ENCODE peak calls at places on chromosomes 4 and X, in ten cellular contexts. G is IMR-90, N is body of pancreas, D is transverse colon, P is right lobe of liver, F is adrenal gland, J is tibial nerve, O is heart left ventricle, W is spleen, S is sigmoid colon. U is an unnamed sample.
A peak's percentile ranks its signal among the peaks of the same experiment; 100 is the strongest.

GRCh38 chr4:151687021-151687640 is 73.7 kb downstream of the GATB start:
- DNase-seq in G (no peak), N (no peak), D (no peak), P (no peak), F (no peak), J (no peak), O (peak; percentile 57), W (no peak), S (no peak), U (no peak)

GRCh38 chrX:123399709-123400108 is 215.6 kb downstream of the GRIA3 start:
- DNase-seq in G (no peak), N (no peak), D (no peak), P (no peak), F (no peak), J (no peak), O (no peak), W (no peak), S (no peak), U (no peak)

GRCh38 chr4:54228563-54229501 is at the start of gene PDGFRA:
- DNase-seq in G (peak; percentile 94), N (peak; percentile 57), D (peak; percentile 42), P (no peak), F (peak; percentile 40), J (peak; percentile 70), O (peak; percentile 67), W (no peak), S (peak; percentile 95), U (peak; percentile 90)

GRCh38 chrX:140701480-140701879 is 8.1 kb upstream of the LINC00632 start:
- DNase-seq in G (peak; percentile 37), N (peak; percentile 10), D (no peak), P (no peak), F (peak; percentile 1), J (no peak), O (no peak), W (no peak), S (no peak), U (no peak)

GRCh38 chr4:151199496-151200190 is 77.3 kb upstream of the PRSS48 start:
- DNase-seq in G (no peak), N (no peak), D (no peak), P (no peak), F (no peak), J (peak; percentile 25), O (peak; percentile 48), W (no peak), S (no peak), U (no peak)

GRCh38 chrX:11890843-11891514 is 132.9 kb downstream of the MSL3 start:
- DNase-seq in G (no peak), N (peak; percentile 5), D (peak; percentile 20), P (no peak), F (peak; percentile 7), J (no peak), O (peak; percentile 48), W (no peak), S (peak; percentile 79), U (no peak)

GRCh38 chrX:78708171-78708570 is 39.3 kb upstream of the LPAR4 start:
- DNase-seq in G (peak; percentile 41), N (peak; percentile 1), D (peak; percentile 8), P (no peak), F (no peak), J (no peak), O (no peak), W (no peak), S (no peak), U (no peak)

GRCh38 chrX:51456814-51457213 is 39.6 kb downstream of the NUDT11 start:
- DNase-seq in G (no peak), N (no peak), D (no peak), P (no peak), F (no peak), J (no peak), O (no peak), W (no peak), S (no peak), U (no peak)

GRCh38 chrX:53440631-53441517 is 6.7 kb upstream of the HSD17B10 start:
- DNase-seq in G (peak; percentile 34), N (peak; percentile 60), D (peak; percentile 72), P (peak; percentile 76), F (peak; percentile 92), J (peak; percentile 59), O (peak; percentile 81), W (peak; percentile 82), S (peak; percentile 92), U (peak; percentile 88)

GRCh38 chr4:97144199-97144598 is 999.1 kb downstream of the STPG2 start:
- DNase-seq in G (no peak), N (no peak), D (no peak), P (no peak), F (no peak), J (no peak), O (no peak), W (no peak), S (no peak), U (no peak)

GRCh38 chr4:145804134-145804533 is 124.2 kb downstream of the C4orf51 start:
- DNase-seq in G (peak; percentile 95), N (peak; percentile 27), D (no peak), P (no peak), F (peak; percentile 70), J (no peak), O (no peak), W (no peak), S (no peak), U (no peak)

GRCh38 chr4:41853973-41854372 is 81.3 kb upstream of the TMEM33 start:
- DNase-seq in G (no peak), N (no peak), D (no peak), P (no peak), F (peak; percentile 11), J (no peak), O (no peak), W (no peak), S (no peak), U (no peak)

GRCh38 chr4:119025440-119025839 is 110.2 kb upstream of the MYOZ2 start:
- DNase-seq in G (peak; percentile 70), N (peak; percentile 34), D (peak; percentile 77), P (no peak), F (peak; percentile 61), J (peak; percentile 36), O (no peak), W (no peak), S (no peak), U (peak; percentile 51)

GRCh38 chrX:38973327-38973726 is 172.1 kb downstream of the MID1IP1 start:
- DNase-seq in G (peak; percentile 17), N (no peak), D (no peak), P (no peak), F (no peak), J (no peak), O (no peak), W (no peak), S (no peak), U (no peak)

GRCh38 chrX:24231169-24231568 is 81.6 kb downstream of the ZFX start:
- DNase-seq in G (peak; percentile 93), N (peak; percentile 38), D (no peak), P (no peak), F (peak; percentile 54), J (no peak), O (no peak), W (no peak), S (no peak), U (peak; percentile 14)

GRCh38 chr4:151321586-151321985 is 3.8 kb downstream of the SH3D19 start:
- DNase-seq in G (no peak), N (no peak), D (no peak), P (no peak), F (no peak), J (no peak), O (no peak), W (no peak), S (no peak), U (no peak)

GRCh38 chrX:48702716-48703115 is 6.2 kb downstream of the SUV39H1 start:
- DNase-seq in G (no peak), N (no peak), D (no peak), P (no peak), F (no peak), J (no peak), O (no peak), W (peak; percentile 13), S (no peak), U (no peak)
- TF ChIP-seq POLR2A in G (no peak), N (no peak), D (no peak), P (no peak), F (no peak), J (no peak), O (no peak), W (no peak), S (no peak), U (no peak)

GRCh38 chr4:39530682-39531081 is 3.4 kb upstream of the UGDH start:
- DNase-seq in G (no peak), N (no peak), D (no peak), P (no peak), F (no peak), J (no peak), O (no peak), W (no peak), S (no peak), U (no peak)
- H3K9me3 ChIP-seq in G (peaks cover 3% of the 10 kb centered on the region), N (no peaks in the 10 kb centered on the region), D (no peaks in the 10 kb centered on the region), P (no peaks in the 10 kb centered on the region), F (no peaks in the 10 kb centered on the region), J (no peaks in the 10 kb centered on the region), O (peaks cover 3% of the 10 kb centered on the region), W (peaks cover 25% of the 10 kb centered on the region), S (no peaks in the 10 kb centered on the region), U (no peaks in the 10 kb centered on the region)

DNA sequence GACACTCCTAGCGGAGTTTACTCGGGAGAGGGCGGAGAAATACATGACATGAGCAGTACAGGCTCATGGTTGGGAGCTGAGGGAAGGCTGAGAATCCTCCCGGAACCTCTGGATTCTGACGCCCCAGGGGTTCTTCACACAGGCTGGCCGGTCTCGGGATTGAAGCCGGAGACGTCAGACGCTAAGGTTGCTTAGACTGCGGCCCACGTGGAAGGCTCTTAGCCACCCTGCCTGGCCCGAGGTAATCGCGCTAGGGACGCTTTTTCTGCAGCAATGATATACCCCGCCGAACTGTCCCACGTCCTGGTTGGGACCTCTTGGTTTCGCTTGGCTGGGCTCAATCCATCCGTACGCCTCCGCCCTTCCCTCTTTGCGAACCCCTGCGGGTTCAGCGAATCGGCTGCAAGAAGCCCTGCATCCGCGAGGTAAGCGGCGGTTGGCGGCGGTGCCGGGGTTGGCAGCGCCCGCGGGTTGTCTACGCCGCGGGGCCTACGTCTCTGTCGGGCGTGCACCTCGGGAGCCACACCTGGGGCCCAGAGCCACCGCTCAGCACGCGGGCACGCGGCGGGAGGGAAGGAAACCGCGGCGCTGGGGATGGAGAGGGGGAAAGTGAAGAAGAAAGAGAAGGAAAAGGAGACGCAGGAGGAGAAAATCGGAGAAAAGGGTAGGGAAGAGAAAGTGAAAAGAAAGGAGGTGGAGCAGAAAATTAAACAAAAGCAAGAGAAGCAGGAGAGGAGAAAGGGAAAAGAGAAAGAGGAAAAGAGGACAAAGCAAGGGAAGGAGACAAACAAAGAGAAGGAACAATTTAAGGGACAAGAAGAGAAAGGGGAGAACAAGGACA is at the start of gene ARL9:
- DNase-seq in G (peak; percentile 40), N (peak; percentile 55), D (peak; percentile 49), P (peak; percentile 59), F (peak; percentile 73), J (no peak), O (peak; percentile 34), W (peak; percentile 91), S (peak; percentile 78), U (peak; percentile 48)
- TF ChIP-seq POLR2A in G (no peak), N (peak; percentile 12), D (peak; percentile 17), P (no peak), F (no peak), J (no peak), O (no peak), W (no peak), S (no peak), U (no peak)

DNA sequence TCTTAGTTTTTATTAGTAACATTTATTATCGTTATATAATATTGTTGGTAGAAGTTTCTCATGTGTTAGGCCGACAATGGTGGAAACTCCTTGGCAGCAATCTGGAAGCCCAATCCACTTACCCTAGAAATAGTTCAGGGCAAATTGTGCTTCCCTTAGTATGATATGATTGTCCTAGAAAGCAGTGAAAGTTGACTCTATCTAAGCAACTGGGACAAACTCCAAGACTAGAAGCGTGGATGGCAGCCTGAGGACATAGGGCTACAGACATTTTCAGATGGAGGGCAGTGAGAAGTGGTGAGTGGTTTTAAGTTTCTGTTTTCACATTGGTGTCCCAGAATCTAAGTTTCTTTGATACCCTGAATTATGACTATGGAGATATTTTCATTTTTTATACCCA is 63.3 kb upstream of the TRPC3 start:
- DNase-seq in G (no peak), N (no peak), D (no peak), P (no peak), F (no peak), J (no peak), O (no peak), W (no peak), S (no peak), U (no peak)
- H3K9me3 ChIP-seq in G (no peaks in the 10 kb centered on the region), N (no peaks in the 10 kb centered on the region), D (no peaks in the 10 kb centered on the region), P (no peaks in the 10 kb centered on the region), F (no peaks in the 10 kb centered on the region), J (no peaks in the 10 kb centered on the region), O (no peaks in the 10 kb centered on the region), W (peaks cover 8% of the 10 kb centered on the region), S (no peaks in the 10 kb centered on the region), U (no peaks in the 10 kb centered on the region)